ENCODE peak calls at places on chromosome 16, in eight cellular contexts. S, R, D, Y, W, C, P and E are unnamed samples.

GRCh38 chr16:29860218-29860617 is 2.8 kb downstream of the CDIPT start:
- DNase-seq in R (no peak), W (no peak), D (no peak), S (no peak), C (no peak), Y (no peak), P (no peak), E (no peak)

GRCh38 chr16:70691223-70692129 is 5.6 kb upstream of the MTSS2 start:
- DNase-seq in C (no peak), D (peak), S (no peak), P (peak), W (no peak), Y (peak), R (no peak), E (peak)

GRCh38 chr16:68230956-68231355 is 5.0 kb downstream of the ESRP2 start:
- DNase-seq in D (no peak), R (no peak), S (no peak), Y (no peak), P (no peak), W (no peak), C (no peak), E (no peak)

GRCh38 chr16:1706386-1707192 is 594 bp downstream of the MAPK8IP3 start:
- DNase-seq in S (peak), P (peak), D (peak), Y (peak), R (no peak), W (no peak), C (no peak), E (no peak)

GRCh38 chr16:46690281-46691178 is 1.1 kb downstream of the ORC6 start:
- DNase-seq in S (peak), R (no peak), Y (peak), P (peak), C (no peak), W (no peak), D (no peak), E (peak)

GRCh38 chr16:1620391-1620790 is 8.2 kb downstream of the CRAMP1 start:
- DNase-seq in W (no peak), D (no peak), C (no peak), S (no peak), R (no peak), Y (no peak), P (no peak), E (no peak)

GRCh38 chr16:17578921-17579876 is 108.4 kb upstream of the XYLT1 start:
- DNase-seq in S (peak), Y (peak), D (peak), C (no peak), P (peak), W (peak), R (peak), E (peak)

GRCh38 chr16:6492742-6493141 is 839.9 kb upstream of the RBFOX1 start:
- DNase-seq in W (no peak), S (no peak), P (no peak), C (no peak), R (no peak), D (no peak), Y (no peak), E (no peak)

GRCh38 chr16:67552476-67552875 is 9.8 kb upstream of the CTCF start:
- DNase-seq in P (no peak), R (no peak), D (no peak), W (no peak), S (peak), Y (no peak), C (no peak), E (no peak)